ENCODE peak calls at places on chromosome 11, in four cellular contexts. O is HepG2, W is K562, A is GM12878. T is an unnamed sample.

GRCh38 chr11:108223449-108224149 is 732 bp downstream of the ATM start:
- DNase-seq in O (no peak), W (peak), A (no peak), T (no peak)

GRCh38 chr11:96137357-96137756 is 205.6 kb downstream of the MAML2 start:
- DNase-seq in O (no peak), W (no peak), A (no peak), T (no peak)

GRCh38 chr11:12248330-12248729 is 129.0 kb upstream of the PARVA start:
- DNase-seq in O (peak), W (no peak), A (no peak), T (no peak)

GRCh38 chr11:100550910-100551309 is 136.2 kb upstream of the ARHGAP42 start:
- DNase-seq in O (no peak), W (no peak), A (no peak), T (no peak)

GRCh38 chr11:130516868-130517505 is 68.5 kb downstream of the ADAMTS15 start:
- DNase-seq in O (no peak), W (no peak), A (no peak), T (peak)

GRCh38 chr11:11589385-11589890 is 32.4 kb downstream of the GALNT18 start:
- DNase-seq in O (no peak), W (no peak), A (no peak), T (no peak)

GRCh38 chr11:93842461-93842860 is 8.0 kb downstream of the VSTM5 start:
- DNase-seq in O (no peak), W (peak), A (no peak), T (no peak)

GRCh38 chr11:794766-795637 is 3.1 kb downstream of the SLC25A22 start:
- DNase-seq in O (no peak), W (no peak), A (no peak), T (no peak)

GRCh38 chr11:60840711-60841430 is 1.0 kb upstream of the CCDC86 start:
- DNase-seq in O (no peak), W (no peak), A (no peak), T (no peak)

GRCh38 chr11:119578466-119579220 is 150.4 kb downstream of the NECTIN1 start:
- DNase-seq in O (no peak), W (no peak), A (no peak), T (no peak)

GRCh38 chr11:75198278-75198948 is 42.2 kb upstream of the TPBGL start:
- DNase-seq in O (no peak), W (no peak), A (no peak), T (no peak)

GRCh38 chr11:9758676-9759518 is 95.0 kb downstream of the SWAP70 start:
- DNase-seq in O (peak), W (peak), A (no peak), T (no peak)

GRCh38 chr11:37613031-37613430 is 1015.0 kb upstream of the RAG2 start:
- DNase-seq in O (no peak), W (no peak), A (no peak), T (no peak)

GRCh38 chr11:123560001-123560400 is 94.4 kb downstream of the SCN3B start:
- DNase-seq in O (no peak), W (no peak), A (no peak), T (no peak)

GRCh38 chr11:111620518-111620917 is 18.3 kb downstream of the SIK2 start:
- DNase-seq in O (no peak), W (no peak), A (no peak), T (no peak)

GRCh38 chr11:15291885-15292284 is 177.2 kb downstream of the INSC start:
- DNase-seq in O (no peak), W (no peak), A (no peak), T (no peak)

GRCh38 chr11:10993186-10993585 is 135.3 kb upstream of the ZBED5 start:
- DNase-seq in O (no peak), W (no peak), A (no peak), T (no peak)

GRCh38 chr11:65774525-65775306 is 6.1 kb downstream of the AP5B1 start:
- DNase-seq in O (no peak), W (no peak), A (no peak), T (no peak)

GRCh38 chr11:61963282-61964057 is 4.0 kb downstream of the FTH1 start:
- DNase-seq in O (no peak), W (no peak), A (peak), T (no peak)

GRCh38 chr11:120877746-120878365 is 146.0 kb upstream of the TBCEL start:
- DNase-seq in O (no peak), W (no peak), A (no peak), T (no peak)

GRCh38 chr11:105862736-105863367 is 159.2 kb downstream of the MSANTD4 start:
- DNase-seq in O (peak), W (no peak), A (no peak), T (no peak)

GRCh38 chr11:96215094-96215782 is 127.8 kb downstream of the MAML2 start:
- DNase-seq in O (no peak), W (no peak), A (peak), T (no peak)

GRCh38 chr11:128628343-128628673 is 41.0 kb upstream of the ETS1 start:
- DNase-seq in O (no peak), W (no peak), A (no peak), T (no peak)

GRCh38 chr11:128627666-128628342 is 40.4 kb upstream of the ETS1 start:
- DNase-seq in O (no peak), W (no peak), A (no peak), T (peak)

GRCh38 chr11:128629516-128630106 is 42.3 kb upstream of the ETS1 start:
- DNase-seq in O (no peak), W (no peak), A (no peak), T (no peak)

GRCh38 chr11:128626913-128627665 is 39.7 kb upstream of the ETS1 start:
- DNase-seq in O (no peak), W (no peak), A (no peak), T (peak)

GRCh38 chr11:128628686-128629085 is 41.3 kb upstream of the ETS1 start:
- DNase-seq in O (no peak), W (no peak), A (no peak), T (no peak)
- TF ChIP-seq BRCA1 in O (no peak), W (no peak), A (no peak), T (no peak)

GRCh38 chr11:134663506-134664313 is 251.7 kb upstream of the B3GAT1 start:
- DNase-seq in O (no peak), W (no peak), A (no peak), T (peak)
- TF ChIP-seq JUND in O (no peak), W (no peak), A (no peak), T (no peak)

GRCh38 chr11:34915136-34916013 is 804 bp downstream of the APIP start:
- DNase-seq in O (no peak), W (no peak), A (no peak), T (no peak)
- TF ChIP-seq BRCA1 in O (no peak), W (no peak), A (no peak), T (no peak)

DNA sequence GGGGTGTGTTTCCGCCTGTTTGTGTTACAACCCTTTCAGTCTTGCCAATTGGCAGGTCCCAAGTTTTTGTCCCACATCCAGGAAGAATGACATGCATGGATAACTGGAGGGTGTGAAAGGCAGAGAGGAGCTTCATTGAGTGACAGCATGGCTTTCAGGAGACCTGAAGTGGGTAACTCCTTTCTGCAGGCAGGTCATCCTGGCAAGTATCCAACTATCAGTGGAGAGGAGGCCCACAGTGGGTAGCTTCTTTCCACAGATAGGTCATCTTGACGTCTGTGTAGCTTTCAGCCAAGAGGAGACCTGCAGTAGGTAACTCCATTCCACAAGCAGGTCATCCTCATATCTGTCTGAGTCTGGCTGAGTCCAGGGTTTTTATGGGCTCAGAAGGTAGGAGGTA is 1268.8 kb upstream of the CNTN5 start:
- DNase-seq in O (no peak), W (no peak), A (no peak), T (no peak)
- TF ChIP-seq JUND in O (no peak), W (no peak), A (no peak), T (no peak)

GRCh38 chr11:109984634-109985289 is 108.4 kb upstream of the ZC3H12C start:
- DNase-seq in O (no peak), W (no peak), A (peak), T (no peak)
- TF ChIP-seq BRCA1 in O (no peak), W (no peak), A (no peak), T (no peak)